ENCODE peak calls at places on chromosomes 5 and 9, in nine cellular contexts. T, S, F, N, M, Z, I, P and J are unnamed samples. For H3K4me1 and H3K27me3, the result is how much of the 10 kb centered on the place peaks cover.

GRCh38 chr9:3330792-3331420 is 194.9 kb downstream of the RFX3 start:
- DNase-seq in T (no peak), S (no peak), F (no peak), N (no peak), M (no peak), Z (no peak), I (no peak), P (no peak), J (no peak)

GRCh38 chr9:75909776-75910175 is 19.3 kb downstream of the PCSK5 start:
- DNase-seq in T (no peak), S (no peak), F (no peak), N (no peak), M (no peak), Z (no peak), I (no peak), P (no peak), J (no peak)

GRCh38 chr9:94981661-94982060 is 255.2 kb downstream of the AOPEP start:
- DNase-seq in T (no peak), S (no peak), F (no peak), N (no peak), M (no peak), Z (no peak), I (no peak), P (no peak), J (no peak)

GRCh38 chr9:117412006-117412715 is 2.7 kb downstream of the ASTN2 start:
- DNase-seq in T (no peak), S (no peak), F (peak), N (no peak), M (peak), Z (no peak), I (no peak), P (no peak), J (no peak)

GRCh38 chr5:16740046-16740445 is 123.2 kb upstream of the RETREG1 start:
- DNase-seq in T (no peak), S (no peak), F (no peak), N (no peak), M (no peak), Z (no peak), I (no peak), P (no peak), J (no peak)

GRCh38 chr9:127129718-127130085 is 7.3 kb upstream of the ANGPTL2 start:
- DNase-seq in T (no peak), S (no peak), F (no peak), N (peak), M (peak), Z (no peak), I (no peak), P (no peak), J (no peak)

GRCh38 chr5:122723606-122724352 is 51.1 kb upstream of the SNX2 start:
- DNase-seq in T (no peak), S (no peak), F (no peak), N (no peak), M (no peak), Z (no peak), I (no peak), P (no peak), J (no peak)

GRCh38 chr5:59766394-59766793 is 127.1 kb downstream of the PDE4D start:
- DNase-seq in T (no peak), S (peak), F (peak), N (peak), M (peak), Z (no peak), I (peak), P (no peak), J (peak)

GRCh38 chr9:69195681-69196080 is 21.6 kb downstream of the TJP2 start:
- DNase-seq in T (no peak), S (no peak), F (no peak), N (no peak), M (no peak), Z (no peak), I (peak), P (no peak), J (no peak)

DNA sequence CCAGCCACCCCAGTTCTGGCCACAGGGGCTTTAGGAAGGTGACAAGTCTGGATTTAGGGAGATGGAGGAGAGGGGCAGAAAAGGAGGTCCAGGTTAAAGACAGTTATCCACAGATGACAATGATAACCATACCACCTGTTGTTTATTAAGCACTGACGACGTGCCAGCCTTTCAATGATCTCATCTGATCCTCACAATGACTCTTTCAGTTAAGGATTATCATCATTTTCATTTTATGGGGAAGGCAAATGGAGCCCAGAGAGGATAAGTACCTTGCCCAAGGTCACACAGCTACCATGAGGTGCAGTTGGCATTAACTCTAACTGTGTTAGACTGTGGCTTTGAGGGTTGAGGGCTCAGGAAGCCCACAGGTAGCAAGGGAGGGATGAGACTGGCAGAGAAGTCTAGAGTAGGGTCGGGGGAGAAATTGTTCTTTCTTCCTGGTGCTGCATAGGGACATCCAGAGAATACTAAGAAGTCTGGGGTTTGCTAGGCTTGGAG is 21.5 kb upstream of the JADE2 start:
- DNase-seq in T (no peak), S (no peak), F (no peak), N (no peak), M (no peak), Z (no peak), I (no peak), P (peak), J (no peak)
- H3K4me1 ChIP-seq in T (under half), S (half or more), F (under half), N (under half), M (under half), Z (under half), I (under half), P (under half), J (under half)

GRCh38 chr5:130268489-130268888 is 364.2 kb downstream of the CHSY3 start:
- DNase-seq in T (no peak), S (no peak), F (no peak), N (no peak), M (no peak), Z (no peak), I (no peak), P (no peak), J (no peak)

GRCh38 chr5:130272837-130273236 is 368.6 kb downstream of the CHSY3 start:
- DNase-seq in T (no peak), S (no peak), F (no peak), N (no peak), M (no peak), Z (no peak), I (no peak), P (no peak), J (no peak)

GRCh38 chr5:130267926-130268325 is 363.7 kb downstream of the CHSY3 start:
- DNase-seq in T (no peak), S (no peak), F (no peak), N (no peak), M (no peak), Z (no peak), I (no peak), P (no peak), J (no peak)

DNA sequence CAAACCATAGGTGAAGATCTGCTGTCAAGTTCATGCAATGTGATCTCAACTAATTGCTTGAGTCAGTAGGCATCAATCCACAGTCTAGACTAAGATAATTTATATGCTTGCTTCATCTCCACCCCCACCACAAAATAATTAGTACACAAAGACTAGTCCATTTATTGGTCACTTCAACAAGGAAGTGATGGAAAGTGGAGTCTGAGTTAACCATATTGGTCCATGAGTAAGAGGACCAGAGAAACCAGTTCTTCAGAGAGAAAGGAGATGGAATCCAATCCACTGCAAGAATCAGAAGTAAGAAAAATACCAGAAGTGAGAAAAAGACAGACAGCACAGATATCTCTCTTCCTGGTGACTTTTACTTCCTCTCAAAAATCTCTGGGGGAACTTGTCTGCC is 366.5 kb downstream of the CHSY3 start:
- DNase-seq in T (no peak), S (no peak), F (no peak), N (no peak), M (no peak), Z (no peak), I (no peak), P (no peak), J (no peak)
- H3K27me3 ChIP-seq in T (under half), S (under half), F (under half), N (under half), M (under half), Z (under half), I (under half), P (under half), J (under half)

DNA sequence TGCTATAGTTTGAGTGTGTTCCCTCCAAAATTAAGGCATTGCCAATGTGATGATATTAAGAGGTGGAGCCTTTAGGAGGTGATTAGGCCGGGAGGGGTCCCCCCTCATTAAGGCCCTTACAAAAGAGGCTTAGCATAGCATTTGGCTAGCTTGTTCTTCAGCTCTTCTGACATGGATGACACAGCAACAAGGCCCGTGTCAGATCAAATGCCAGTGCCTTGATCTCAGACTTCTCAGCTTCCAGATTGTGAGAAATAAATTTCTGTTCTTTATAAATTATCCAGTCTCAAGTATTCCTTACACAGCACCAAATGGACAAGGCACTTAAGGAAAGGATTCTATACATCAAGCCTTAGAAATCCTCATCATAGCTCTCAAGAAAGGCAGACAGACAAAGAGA is 31.8 kb downstream of the SLC38A9 start:
- DNase-seq in T (no peak), S (no peak), F (no peak), N (no peak), M (no peak), Z (no peak), I (no peak), P (no peak), J (no peak)
- H3K4me3 ChIP-seq in T (no peak), S (no peak), F (no peak), N (peak), M (no peak), Z (no peak), I (no peak), P (no peak), J (no peak)

GRCh38 chr9:114363424-114363823 is 24.4 kb downstream of the AKNA start:
- DNase-seq in T (no peak), S (no peak), F (no peak), N (no peak), M (no peak), Z (no peak), I (no peak), P (no peak), J (no peak)
- H3K4me1 ChIP-seq in T (half or more), S (under half), F (under half), N (under half), M (under half), Z (under half), I (under half), P (under half), J (under half)

DNA sequence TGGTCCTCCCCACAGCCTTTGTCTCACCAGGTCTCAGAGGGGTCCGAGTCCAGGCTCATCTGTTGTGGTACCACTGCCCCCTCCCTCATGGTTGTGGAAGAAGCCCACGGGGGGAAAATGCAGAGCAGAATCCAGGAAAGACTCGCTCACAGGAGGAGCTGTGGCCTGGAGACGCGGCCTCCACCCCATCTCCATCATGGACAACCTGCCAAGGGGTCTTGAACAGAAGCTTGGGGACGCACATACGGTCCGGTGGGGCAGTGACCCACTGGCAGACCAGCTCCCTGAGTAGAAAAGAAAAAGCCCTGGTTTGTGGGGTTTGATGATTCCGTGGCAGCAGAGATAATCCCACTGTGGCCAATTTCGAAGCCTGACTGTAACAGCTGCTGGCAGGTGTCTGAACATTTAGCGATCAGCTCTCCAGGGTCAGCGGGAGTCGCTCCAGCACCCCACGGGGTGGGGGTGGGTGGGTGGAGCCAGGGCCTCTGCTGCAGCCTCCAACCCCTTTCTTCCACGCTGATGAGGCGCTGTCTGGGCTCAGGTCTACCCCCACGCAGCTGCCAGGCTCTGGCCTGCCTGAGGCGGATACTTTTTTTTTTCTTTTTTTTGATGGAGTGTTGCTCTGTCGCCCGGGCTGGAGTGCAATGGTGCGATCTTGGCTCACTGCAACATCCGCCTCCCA is 1.9 kb upstream of the GRIN1 start:
- DNase-seq in T (no peak), S (no peak), F (no peak), N (no peak), M (peak), Z (no peak), I (no peak), P (no peak), J (no peak)
- H3K27me3 ChIP-seq in T (under half), S (under half), F (under half), N (under half), M (under half), Z (under half), I (under half), P (under half), J (half or more)

GRCh38 chr5:4572713-4573112 is 567.4 kb upstream of the ADAMTS16 start:
- DNase-seq in T (no peak), S (no peak), F (no peak), N (no peak), M (no peak), Z (no peak), I (no peak), P (no peak), J (no peak)

GRCh38 chr5:4572297-4572696 is 567.8 kb upstream of the ADAMTS16 start:
- DNase-seq in T (no peak), S (no peak), F (no peak), N (no peak), M (no peak), Z (no peak), I (no peak), P (no peak), J (no peak)

GRCh38 chr5:4571248-4571950 is 568.7 kb upstream of the ADAMTS16 start:
- DNase-seq in T (no peak), S (no peak), F (no peak), N (no peak), M (no peak), Z (no peak), I (no peak), P (no peak), J (no peak)

GRCh38 chr5:4575608-4576007 is 564.5 kb upstream of the ADAMTS16 start:
- DNase-seq in T (no peak), S (no peak), F (no peak), N (no peak), M (no peak), Z (no peak), I (no peak), P (no peak), J (no peak)

DNA sequence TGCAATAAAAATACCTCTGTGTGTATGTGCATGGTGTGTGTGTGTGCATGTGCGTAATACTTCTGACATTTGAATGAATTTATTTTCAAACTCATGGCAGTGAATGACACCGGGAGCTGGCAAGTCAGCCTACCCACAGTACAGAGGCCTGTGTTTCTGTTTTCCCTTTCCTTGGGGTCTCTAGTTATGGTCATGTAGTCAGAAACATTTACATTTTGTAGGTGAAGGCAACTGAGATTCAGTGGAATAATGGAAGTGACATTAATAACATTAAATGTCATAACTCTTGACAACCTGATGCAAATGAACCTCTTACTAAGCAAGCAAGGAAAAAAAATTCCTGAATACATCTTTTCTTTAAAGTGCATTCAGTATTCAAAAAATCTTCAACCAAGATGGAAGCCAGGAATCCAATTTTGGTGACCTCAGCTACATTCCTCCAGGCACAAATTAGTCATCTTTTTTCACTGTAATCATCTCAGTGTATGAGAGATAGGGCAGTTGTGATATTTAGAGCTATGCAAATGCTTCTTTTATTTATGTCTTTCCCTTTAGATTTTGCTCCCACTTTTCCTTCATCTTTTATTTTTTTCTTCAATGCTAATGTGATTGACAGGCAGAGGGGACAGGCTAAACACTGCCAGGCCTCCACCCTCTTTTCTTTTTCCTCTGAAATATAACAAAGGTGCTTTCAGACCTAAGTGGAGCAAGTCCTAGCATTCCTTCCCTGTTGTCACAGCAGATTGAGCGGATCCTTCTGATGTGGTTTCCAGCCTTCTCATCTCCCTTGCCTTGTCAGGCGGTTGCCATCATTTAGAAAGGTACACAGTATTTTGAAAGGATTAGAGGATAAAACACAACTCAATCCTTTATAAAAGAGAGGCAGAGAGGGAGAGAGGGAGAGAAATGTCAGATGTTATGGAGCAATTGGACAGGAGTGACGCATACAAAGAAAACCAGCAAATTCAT is 569.8 kb upstream of the ADAMTS16 start:
- DNase-seq in T (no peak), S (no peak), F (no peak), N (no peak), M (no peak), Z (no peak), I (no peak), P (no peak), J (no peak)
- H3K4me3 ChIP-seq in T (no peak), S (no peak), F (no peak), N (no peak), M (no peak), Z (no peak), I (no peak), P (no peak), J (no peak)

GRCh38 chr5:172891716-172892421 is 57.8 kb downstream of the ERGIC1 start:
- DNase-seq in T (no peak), S (peak), F (peak), N (peak), M (no peak), Z (no peak), I (peak), P (peak), J (no peak)
- H3K4me1 ChIP-seq in T (under half), S (under half), F (under half), N (under half), M (under half), Z (under half), I (half or more), P (under half), J (under half)

DNA sequence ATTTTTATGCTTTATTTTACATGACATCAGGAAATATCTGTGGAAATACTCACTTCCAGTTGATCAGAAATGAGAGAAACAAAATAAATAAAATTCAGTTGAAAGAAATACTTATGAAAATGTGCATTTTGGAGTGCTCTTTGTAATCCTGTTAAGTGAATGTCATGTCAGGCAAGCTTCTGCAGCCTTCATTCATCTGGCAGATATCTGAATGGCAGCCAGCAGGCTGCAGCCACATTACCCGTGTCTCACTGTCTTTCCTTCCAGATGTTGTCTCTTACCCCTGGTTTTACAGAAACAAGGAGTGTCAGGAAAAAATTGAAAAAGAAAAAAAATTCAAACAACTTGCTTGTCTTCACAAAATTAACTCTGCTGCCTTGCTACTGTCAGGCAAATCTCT is 445.0 kb upstream of the RIOK2 start:
- DNase-seq in T (no peak), S (no peak), F (no peak), N (no peak), M (no peak), Z (no peak), I (no peak), P (no peak), J (no peak)
- H3K27me3 ChIP-seq in T (under half), S (under half), F (under half), N (under half), M (under half), Z (under half), I (under half), P (under half), J (under half)

GRCh38 chr5:3905031-3905430 is 309.4 kb downstream of the IRX1 start:
- DNase-seq in T (no peak), S (no peak), F (no peak), N (no peak), M (no peak), Z (no peak), I (no peak), P (no peak), J (no peak)

GRCh38 chr5:3911111-3911510 is 315.5 kb downstream of the IRX1 start:
- DNase-seq in T (no peak), S (no peak), F (no peak), N (no peak), M (no peak), Z (no peak), I (no peak), P (no peak), J (no peak)

GRCh38 chr5:3904584-3904983 is 309.0 kb downstream of the IRX1 start:
- DNase-seq in T (no peak), S (no peak), F (no peak), N (no peak), M (no peak), Z (no peak), I (no peak), P (no peak), J (no peak)

GRCh38 chr5:3905521-3905920 is 309.9 kb downstream of the IRX1 start:
- DNase-seq in T (no peak), S (no peak), F (no peak), N (no peak), M (no peak), Z (no peak), I (no peak), P (no peak), J (no peak)
- H3K4me3 ChIP-seq in T (no peak), S (no peak), F (no peak), N (no peak), M (no peak), Z (no peak), I (no peak), P (no peak), J (no peak)